ENCODE peak calls at places on chromosome X, in eight cellular contexts. D is activated naive CD4-positive, alpha-beta T cell treated with anti-CD3 and anti-CD28 coated beads for 36 hours; C is small intestine; J is stimulated activated CD4-positive, alpha-beta T cell treated with anti-CD3 and anti-CD28 coated beads, Interleukin-12 subunit alpha, Interleukin-12 subunit beta, amount 100 ng/mL, for 48 hours; V is bronchial epithelial cell; A is NCI-H345; W is activated CD4-positive, alpha-beta T cell treated with anti-CD3 and anti-CD28 coated beads for 1 hour; Q is activated T-helper 1 cell treated with Interleukin-2 at 50 U/mL for 16 hours. B is an unnamed sample.
A peak's percentile ranks its signal among the peaks of the same experiment; 100 is the strongest.

GRCh38 chrX:71859637-71860036 is 51.0 kb upstream of the NHSL2 start:
- DNase-seq in W (no peak), V (peak; percentile 13), Q (no peak), D (peak; percentile 58), C (peak; percentile 7), J (peak; percentile 48), A (no peak), B (no peak)

GRCh38 chrX:106144755-106145639 is 23.1 kb upstream of the PWWP3B start:
- DNase-seq in J (no peak), D (no peak), Q (no peak), A (no peak), C (peak; percentile 11), V (no peak), W (no peak), B (no peak)

GRCh38 chrX:130082244-130083106 is 27.8 kb downstream of the ELF4 start:
- DNase-seq in D (peak; percentile 84), W (peak; percentile 54), J (peak; percentile 58), C (peak; percentile 59), Q (peak; percentile 68), V (no peak), A (no peak), B (peak; percentile 53)

GRCh38 chrX:10756365-10756915 is 136.1 kb upstream of the MID1 start:
- DNase-seq in W (no peak), J (no peak), C (no peak), V (peak; percentile 83), Q (no peak), A (no peak), D (no peak), B (no peak)

GRCh38 chrX:136619889-136620505 is 28.0 kb upstream of the CD40LG start:
- DNase-seq in Q (no peak), A (no peak), V (no peak), D (peak; percentile 74), W (peak; percentile 15), C (no peak), J (no peak), B (no peak)

GRCh38 chrX:153651540-153652079 is 4.6 kb downstream of the DUSP9 start:
- DNase-seq in V (no peak), J (no peak), Q (no peak), A (no peak), D (no peak), C (peak; percentile 8), W (no peak), B (no peak)

GRCh38 chrX:24673424-24673823 is 20.3 kb upstream of the POLA1 start:
- DNase-seq in V (no peak), J (no peak), W (no peak), Q (no peak), A (no peak), C (no peak), D (no peak), B (no peak)

GRCh38 chrX:81120936-81121351 is 80.8 kb downstream of the HMGN5 start:
- DNase-seq in D (peak; percentile 57), A (no peak), W (no peak), Q (no peak), V (peak; percentile 47), C (peak; percentile 71), J (peak; percentile 24), B (no peak)

GRCh38 chrX:85109235-85109634 is 105.6 kb downstream of the APOOL start:
- DNase-seq in J (peak; percentile 15), A (no peak), Q (no peak), C (no peak), W (no peak), D (peak; percentile 4), V (no peak), B (no peak)

B was measured in natural killer cell.